ENCODE peak calls at places on chromosomes 13 and 19, in ten cellular contexts. Y, G, M, A, R, I, D, T, N and E are unnamed samples.

GRCh38 chr13:113759525-113760137 is 605 bp downstream of the TMEM255B start:
- DNase-seq in T (peak; percentile 13), D (peak; percentile 48), M (peak; percentile 45), G (no peak), R (no peak), N (peak; percentile 29), I (no peak), A (peak; percentile 31), Y (no peak), E (peak; percentile 38)

GRCh38 chr13:46367622-46368327 is 19.3 kb downstream of the RUBCNL start:
- DNase-seq in Y (no peak), R (no peak), N (no peak), M (peak; percentile 76), A (no peak), T (no peak), D (no peak), G (no peak), I (peak; percentile 19), E (no peak)

GRCh38 chr13:48817166-48817802 is 158.4 kb upstream of the FNDC3A start:
- DNase-seq in A (no peak), G (no peak), M (no peak), N (no peak), D (no peak), R (no peak), I (no peak), T (no peak), Y (no peak), E (no peak)

GRCh38 chr19:38869836-38870607 is 8.1 kb downstream of the RINL start:
- DNase-seq in N (peak; percentile 74), Y (no peak), T (peak; percentile 66), M (peak; percentile 77), I (peak; percentile 44), R (peak; percentile 92), G (peak; percentile 89), A (peak; percentile 96), D (peak; percentile 81), E (peak; percentile 82)

GRCh38 chr13:109500146-109500773 is 286.1 kb downstream of the IRS2 start:
- DNase-seq in D (peak; percentile 36), I (no peak), G (no peak), R (no peak), N (no peak), Y (peak; percentile 9), M (no peak), T (peak; percentile 6), A (no peak), E (no peak)

GRCh38 chr13:21663197-21663596 is 7.7 kb upstream of the FGF9 start:
- DNase-seq in Y (no peak), I (peak; percentile 73), M (no peak), D (no peak), N (no peak), A (no peak), T (no peak), G (no peak), R (no peak), E (no peak)

GRCh38 chr19:3710265-3710812 is 2.2 kb downstream of the TJP3 start:
- DNase-seq in N (peak; percentile 52), M (no peak), A (peak; percentile 70), Y (no peak), I (peak; percentile 59), R (peak; percentile 52), T (peak; percentile 40), G (peak; percentile 68), D (no peak), E (no peak)

GRCh38 chr13:100454876-100455275 is 133.7 kb downstream of the GGACT start:
- DNase-seq in T (no peak), G (no peak), A (no peak), D (no peak), N (no peak), R (no peak), M (peak; percentile 48), Y (no peak), I (peak; percentile 73), E (no peak)

GRCh38 chr13:113890758-113891480 is 27.0 kb upstream of the GAS6 start:
- DNase-seq in M (no peak), D (no peak), G (no peak), T (no peak), I (no peak), Y (peak; percentile 38), N (no peak), A (no peak), R (no peak), E (no peak)

GRCh38 chr19:48351341-48351752 is 12.4 kb downstream of the TMEM143 start:
- DNase-seq in D (peak; percentile 60), M (peak; percentile 63), G (peak; percentile 67), N (peak; percentile 57), R (peak; percentile 45), T (peak; percentile 66), A (peak; percentile 91), I (peak; percentile 27), Y (peak; percentile 50), E (peak; percentile 39)

GRCh38 chr13:110472904-110473563 is 88.5 kb downstream of the RAB20 start:
- DNase-seq in R (no peak), A (no peak), N (no peak), M (no peak), G (no peak), D (no peak), T (no peak), I (no peak), Y (no peak), E (no peak)

GRCh38 chr19:1237754-1238372 is at the start of gene CBARP:
- DNase-seq in G (peak; percentile 44), R (no peak), D (peak; percentile 82), N (no peak), M (peak; percentile 71), I (no peak), A (peak; percentile 79), Y (no peak), T (peak; percentile 87), E (peak; percentile 58)

GRCh38 chr19:1237027-1237659 is 662 bp downstream of the CBARP start:
- DNase-seq in Y (no peak), D (peak; percentile 73), A (no peak), T (no peak), I (no peak), R (no peak), G (no peak), N (no peak), M (peak; percentile 62), E (peak; percentile 61)

GRCh38 chr19:1239796-1240737 is 1.5 kb upstream of the ATP5F1D start:
- DNase-seq in M (peak; percentile 97), N (peak; percentile 80), R (peak; percentile 84), A (peak; percentile 93), D (peak; percentile 97), Y (peak; percentile 79), G (peak; percentile 90), I (peak; percentile 64), T (peak; percentile 94), E (peak; percentile 93)

GRCh38 chr19:1239420-1239795 is 1.6 kb upstream of the CBARP start:
- DNase-seq in T (no peak), A (no peak), Y (no peak), D (no peak), G (no peak), M (no peak), N (no peak), R (no peak), I (no peak), E (no peak)

GRCh38 chr19:1238373-1239303 is 833 bp upstream of the CBARP start:
- DNase-seq in N (no peak), Y (no peak), I (no peak), D (peak; percentile 66), A (no peak), G (no peak), M (no peak), T (no peak), R (no peak), E (no peak)
- H3K4me3 ChIP-seq in N (peak overlapping the region; percentile 39), Y (peak overlapping the region; percentile 36), I (no peak overlapping the region), D (peak overlapping the region; percentile 37), A (peak overlapping the region; percentile 35), G (peak overlapping the region; percentile 73), M (no peak overlapping the region), T (peak overlapping the region; percentile 52), R (peak overlapping the region; percentile 51), E (no peak overlapping the region)

DNA sequence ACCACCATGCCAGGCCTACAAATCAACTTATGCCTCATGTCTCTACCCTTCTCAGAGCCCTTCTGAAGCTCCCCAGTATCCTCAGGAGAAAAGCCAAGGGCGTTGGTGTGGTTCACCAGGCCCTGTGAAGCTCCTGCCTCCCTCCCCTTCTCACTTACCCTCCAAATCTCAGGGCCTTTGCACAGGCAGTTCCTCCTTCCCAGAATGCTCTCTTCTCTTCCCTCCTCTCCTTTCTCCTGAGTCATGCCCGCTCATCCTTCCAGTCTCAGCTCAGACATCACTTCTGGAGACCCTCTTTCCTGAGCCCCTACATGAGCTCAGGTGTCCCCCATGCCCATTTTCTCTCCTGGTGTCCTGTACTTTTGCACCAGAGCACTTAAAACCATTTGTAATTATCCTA is 20.5 kb downstream of the HIF3A start:
- DNase-seq in I (no peak), M (no peak), R (no peak), Y (no peak), N (no peak), G (no peak), T (no peak), A (no peak), D (no peak), E (no peak)
- H3K4me3 ChIP-seq in I (no peak overlapping the region), M (no peak overlapping the region), R (no peak overlapping the region), Y (no peak overlapping the region), N (no peak overlapping the region), G (no peak overlapping the region), T (no peak overlapping the region), A (no peak overlapping the region), D (no peak overlapping the region), E (no peak overlapping the region)

GRCh38 chr13:76992548-76993001 is 694 bp downstream of the CLN5 start:
- DNase-seq in A (peak; percentile 35), N (peak; percentile 42), D (peak; percentile 42), I (peak; percentile 26), M (peak; percentile 65), R (no peak), Y (no peak), T (peak; percentile 24), G (no peak), E (peak; percentile 27)

GRCh38 chr13:76991796-76992547 is at the start of gene CLN5:
- DNase-seq in I (peak; percentile 88), M (peak; percentile 98), Y (peak; percentile 83), N (peak; percentile 80), G (peak; percentile 94), D (peak; percentile 94), R (peak; percentile 81), A (peak; percentile 93), T (peak; percentile 96), E (peak; percentile 91)

GRCh38 chr13:76993021-76993420 is 1.1 kb downstream of the CLN5 start:
- DNase-seq in M (peak; percentile 86), I (peak; percentile 65), D (no peak), A (no peak), G (no peak), R (no peak), Y (no peak), N (no peak), T (no peak), E (no peak)

GRCh38 chr13:76994281-76994680 is 2.4 kb downstream of the CLN5 start:
- DNase-seq in M (peak; percentile 51), I (peak; percentile 52), A (no peak), G (no peak), Y (no peak), R (no peak), T (no peak), N (no peak), D (no peak), E (no peak)

GRCh38 chr13:76993473-76993872 is 1.6 kb downstream of the CLN5 start:
- DNase-seq in D (no peak), N (no peak), T (no peak), I (no peak), G (no peak), R (no peak), Y (no peak), A (no peak), M (no peak), E (no peak)
- H3K4me3 ChIP-seq in D (no peak overlapping the region), N (peak overlapping the region; percentile 78), T (no peak overlapping the region), I (no peak overlapping the region), G (peak overlapping the region; percentile 77), R (no peak overlapping the region), Y (no peak overlapping the region), A (peak overlapping the region; percentile 71), M (peak overlapping the region; percentile 87), E (peak overlapping the region; percentile 70)

GRCh38 chr19:1823539-1824251 is 11.6 kb upstream of the ATP8B3 start:
- DNase-seq in Y (no peak), D (no peak), A (no peak), T (no peak), I (no peak), R (no peak), N (no peak), G (no peak), M (no peak), E (no peak)
- H3K4me3 ChIP-seq in Y (no peak overlapping the region), D (no peak overlapping the region), A (no peak overlapping the region), T (no peak overlapping the region), I (no peak overlapping the region), R (no peak overlapping the region), N (no peak overlapping the region), G (no peak overlapping the region), M (no peak overlapping the region), E (no peak overlapping the region)